ENCODE peak calls at places on chromosomes 3 and 15, in eight cellular contexts. One of them, this sample, is unnamed.

GRCh38 chr15:98647774-98648653 is at the start of gene IGF1R:
- DNase-seq in neural progenitor cell: peak; percentile 96
- DNase-seq in GM03348: peak; percentile 97
- DNase-seq in left cardiac atrium: peak; percentile 87
- DNase-seq in NCI-H1048: peak; percentile 77
- DNase-seq in AG08395: peak; percentile 89
- DNase-seq in spleen: peak; percentile 97
- DNase-seq in HTR-8/SVneo: peak; percentile 74
- DNase-seq in this sample: peak; percentile 83

GRCh38 chr3:53696401-53697172 is 149.6 kb downstream of the CHDH start:
- DNase-seq in neural progenitor cell: no peak
- DNase-seq in GM03348: peak; percentile 22
- DNase-seq in left cardiac atrium: no peak
- DNase-seq in NCI-H1048: no peak
- DNase-seq in AG08395: peak; percentile 39
- DNase-seq in spleen: no peak
- DNase-seq in HTR-8/SVneo: no peak
- DNase-seq in this sample: no peak

GRCh38 chr3:186109897-186110803 is 1.3 kb upstream of the ETV5 start:
- DNase-seq in neural progenitor cell: peak; percentile 67
- DNase-seq in GM03348: peak; percentile 47
- DNase-seq in left cardiac atrium: peak; percentile 36
- DNase-seq in NCI-H1048: no peak
- DNase-seq in AG08395: peak; percentile 25
- DNase-seq in spleen: peak; percentile 80
- DNase-seq in HTR-8/SVneo: peak; percentile 23
- DNase-seq in this sample: no peak

GRCh38 chr15:35181538-35181937 is 96.4 kb upstream of the NANOGP8 start:
- DNase-seq in neural progenitor cell: no peak
- DNase-seq in GM03348: no peak
- DNase-seq in left cardiac atrium: no peak
- DNase-seq in NCI-H1048: no peak
- DNase-seq in AG08395: no peak
- DNase-seq in spleen: no peak
- DNase-seq in HTR-8/SVneo: no peak
- DNase-seq in this sample: no peak

GRCh38 chr15:71282086-71282485 is 166.8 kb downstream of the THSD4 start:
- DNase-seq in neural progenitor cell: no peak
- DNase-seq in GM03348: peak; percentile 73
- DNase-seq in left cardiac atrium: no peak
- DNase-seq in NCI-H1048: no peak
- DNase-seq in AG08395: peak; percentile 68
- DNase-seq in spleen: no peak
- DNase-seq in HTR-8/SVneo: peak; percentile 49
- DNase-seq in this sample: no peak

GRCh38 chr15:49831206-49831965 is 210.5 kb downstream of the DTWD1 start:
- DNase-seq in neural progenitor cell: no peak
- DNase-seq in GM03348: peak; percentile 83
- DNase-seq in left cardiac atrium: peak; percentile 55
- DNase-seq in NCI-H1048: no peak
- DNase-seq in AG08395: peak; percentile 92
- DNase-seq in spleen: no peak
- DNase-seq in HTR-8/SVneo: peak; percentile 29
- DNase-seq in this sample: no peak

GRCh38 chr3:131072099-131072559 is 45.5 kb downstream of the NEK11 start:
- DNase-seq in neural progenitor cell: no peak
- DNase-seq in GM03348: peak; percentile 37
- DNase-seq in left cardiac atrium: no peak
- DNase-seq in NCI-H1048: no peak
- DNase-seq in AG08395: peak; percentile 44
- DNase-seq in spleen: no peak
- DNase-seq in HTR-8/SVneo: no peak
- DNase-seq in this sample: no peak

GRCh38 chr3:125140817-125141595 is 71.5 kb downstream of the SLC12A8 start:
- DNase-seq in neural progenitor cell: no peak
- DNase-seq in GM03348: no peak
- DNase-seq in left cardiac atrium: no peak
- DNase-seq in NCI-H1048: no peak
- DNase-seq in AG08395: no peak
- DNase-seq in spleen: no peak
- DNase-seq in HTR-8/SVneo: no peak
- DNase-seq in this sample: no peak

GRCh38 chr3:59522550-59522949 is 472.7 kb upstream of the CFAP20DC start:
- DNase-seq in neural progenitor cell: no peak
- DNase-seq in GM03348: no peak
- DNase-seq in left cardiac atrium: no peak
- DNase-seq in NCI-H1048: no peak
- DNase-seq in AG08395: no peak
- DNase-seq in spleen: no peak
- DNase-seq in HTR-8/SVneo: no peak
- DNase-seq in this sample: no peak

GRCh38 chr3:151283387-151283786 is 5.0 kb upstream of the P2RY14 start:
- DNase-seq in neural progenitor cell: no peak
- DNase-seq in GM03348: no peak
- DNase-seq in left cardiac atrium: no peak
- DNase-seq in NCI-H1048: no peak
- DNase-seq in AG08395: no peak
- DNase-seq in spleen: no peak
- DNase-seq in HTR-8/SVneo: no peak
- DNase-seq in this sample: no peak

GRCh38 chr3:50078091-50078490 is 10.6 kb upstream of the RBM5 start:
- DNase-seq in neural progenitor cell: no peak
- DNase-seq in GM03348: no peak
- DNase-seq in left cardiac atrium: no peak
- DNase-seq in NCI-H1048: no peak
- DNase-seq in AG08395: no peak
- DNase-seq in spleen: no peak
- DNase-seq in HTR-8/SVneo: no peak
- DNase-seq in this sample: no peak

GRCh38 chr3:114552527-114552812 is 258.6 kb downstream of the TIGIT start:
- DNase-seq in neural progenitor cell: no peak
- DNase-seq in GM03348: no peak
- DNase-seq in left cardiac atrium: no peak
- DNase-seq in NCI-H1048: no peak
- DNase-seq in AG08395: no peak
- DNase-seq in spleen: no peak
- DNase-seq in HTR-8/SVneo: no peak
- DNase-seq in this sample: no peak

This sample was measured in NCI-H2171 treated with DMSO at 0.1 percent for 48 hours.